ENCODE peak calls at places on chromosomes 12 and 14, in nine cellular contexts. Z, S, O, M, L, D, Q, U and R are unnamed samples.

GRCh38 chr12:25423355-25423754 is 129.7 kb downstream of the LMNTD1 start:
- ATAC-seq in Z (no peak), S (no peak), O (no peak), M (no peak), L (no peak), D (peak; percentile 28), Q (no peak), U (no peak), R (no peak)

GRCh38 chr12:52494518-52494917 is 1.5 kb upstream of the KRT6A start:
- ATAC-seq in Z (peak; percentile 74), S (no peak), O (no peak), M (no peak), L (no peak), D (peak; percentile 75), Q (no peak), U (no peak), R (no peak)

GRCh38 chr14:75470238-75470797 is 42.5 kb downstream of the JDP2 start:
- ATAC-seq in Z (no peak), S (peak; percentile 86), O (no peak), M (no peak), L (no peak), D (no peak), Q (no peak), U (no peak), R (no peak)

GRCh38 chr14:90421621-90422020 is 24.8 kb downstream of the CALM1 start:
- ATAC-seq in Z (no peak), S (no peak), O (no peak), M (no peak), L (no peak), D (no peak), Q (no peak), U (no peak), R (no peak)

GRCh38 chr12:104694711-104695110 is 238.0 kb downstream of the CHST11 start:
- ATAC-seq in Z (peak; percentile 37), S (no peak), O (no peak), M (no peak), L (no peak), D (peak; percentile 32), Q (no peak), U (no peak), R (no peak)

GRCh38 chr12:39431002-39431796 is 11.7 kb downstream of the KIF21A start:
- ATAC-seq in Z (no peak), S (no peak), O (no peak), M (no peak), L (no peak), D (no peak), Q (no peak), U (no peak), R (no peak)

GRCh38 chr12:11638271-11638916 is 11.1 kb upstream of the ETV6 start:
- ATAC-seq in Z (no peak), S (no peak), O (no peak), M (no peak), L (no peak), D (peak; percentile 34), Q (no peak), U (no peak), R (no peak)

GRCh38 chr12:109284392-109284791 is 24.7 kb downstream of the FOXN4 start:
- ATAC-seq in Z (no peak), S (no peak), O (no peak), M (no peak), L (no peak), D (no peak), Q (no peak), U (no peak), R (no peak)

GRCh38 chr12:57027011-57027804 is 10.9 kb upstream of the TAC3 start:
- ATAC-seq in Z (no peak), S (no peak), O (peak; percentile 39), M (no peak), L (peak; percentile 74), D (no peak), Q (no peak), U (peak; percentile 40), R (peak; percentile 25)

GRCh38 chr12:132746621-132747020 is 15.0 kb downstream of the ANKLE2 start:
- ATAC-seq in Z (no peak), S (no peak), O (no peak), M (no peak), L (no peak), D (no peak), Q (no peak), U (no peak), R (no peak)

GRCh38 chr12:92859650-92860386 is 69.3 kb downstream of the EEA1 start:
- ATAC-seq in Z (peak; percentile 44), S (no peak), O (no peak), M (no peak), L (no peak), D (no peak), Q (no peak), U (no peak), R (no peak)

GRCh38 chr12:26723379-26724308 is 109.3 kb downstream of the ITPR2 start:
- ATAC-seq in Z (peak; percentile 89), S (no peak), O (no peak), M (no peak), L (no peak), D (peak; percentile 84), Q (no peak), U (no peak), R (no peak)

GRCh38 chr12:93449277-93449676 is 7.5 kb upstream of the UBE2N start:
- ATAC-seq in Z (no peak), S (peak; percentile 99), O (peak; percentile 14), M (no peak), L (peak; percentile 45), D (no peak), Q (no peak), U (no peak), R (no peak)

GRCh38 chr14:34650786-34651584 is 21.0 kb upstream of the SNX6 start:
- ATAC-seq in Z (no peak), S (no peak), O (no peak), M (peak; percentile 82), L (no peak), D (no peak), Q (no peak), U (no peak), R (no peak)

GRCh38 chr12:123165537-123165936 is 14.6 kb upstream of the PITPNM2 start:
- ATAC-seq in Z (no peak), S (no peak), O (no peak), M (no peak), L (no peak), D (no peak), Q (no peak), U (no peak), R (no peak)

GRCh38 chr12:52358575-52359350 is 8.5 kb downstream of the KRT85 start:
- ATAC-seq in Z (no peak), S (peak; percentile 94), O (peak; percentile 93), M (no peak), L (peak; percentile 97), D (no peak), Q (peak; percentile 93), U (peak; percentile 99), R (peak; percentile 65)

GRCh38 chr14:80618751-80619329 is 322.7 kb downstream of the CEP128 start:
- ATAC-seq in Z (no peak), S (no peak), O (no peak), M (no peak), L (no peak), D (no peak), Q (no peak), U (no peak), R (no peak)

GRCh38 chr14:60195179-60195810 is 30.1 kb upstream of the DHRS7 start:
- ATAC-seq in Z (peak; percentile 34), S (no peak), O (peak; percentile 68), M (no peak), L (peak; percentile 51), D (no peak), Q (peak; percentile 23), U (peak; percentile 45), R (no peak)

GRCh38 chr14:102949801-102950451 is 27.5 kb downstream of the AMN start:
- ATAC-seq in Z (peak; percentile 76), S (no peak), O (no peak), M (no peak), L (no peak), D (peak; percentile 62), Q (no peak), U (no peak), R (no peak)

GRCh38 chr12:46134852-46135251 is 134.0 kb downstream of the SLC38A1 start:
- ATAC-seq in Z (no peak), S (no peak), O (no peak), M (no peak), L (no peak), D (no peak), Q (no peak), U (no peak), R (no peak)

GRCh38 chr14:63543826-63544320 is 696 bp upstream of the PPP2R5E start:
- ATAC-seq in Z (no peak), S (peak; percentile 28), O (no peak), M (peak; percentile 41), L (peak; percentile 25), D (no peak), Q (no peak), U (peak; percentile 31), R (no peak)

GRCh38 chr14:32809255-32809654 is 129.4 kb upstream of the NPAS3 start:
- ATAC-seq in Z (no peak), S (no peak), O (no peak), M (no peak), L (no peak), D (no peak), Q (no peak), U (no peak), R (no peak)

GRCh38 chr12:65335021-65335714 is 56.7 kb downstream of the MSRB3 start:
- ATAC-seq in Z (peak; percentile 80), S (no peak), O (no peak), M (peak; percentile 86), L (no peak), D (peak; percentile 91), Q (no peak), U (no peak), R (no peak)

GRCh38 chr12:109736552-109737108 is 23.0 kb downstream of the FAM222A start:
- ATAC-seq in Z (peak; percentile 35), S (no peak), O (peak; percentile 37), M (no peak), L (peak; percentile 69), D (peak; percentile 40), Q (peak; percentile 52), U (peak; percentile 56), R (no peak)

GRCh38 chr12:14833952-14834351 is 9.4 kb downstream of the ART4 start:
- ATAC-seq in Z (no peak), S (no peak), O (no peak), M (no peak), L (no peak), D (no peak), Q (no peak), U (no peak), R (no peak)

GRCh38 chr14:72745991-72746980 is 147.6 kb downstream of the DPF3 start:
- ATAC-seq in Z (no peak), S (no peak), O (no peak), M (peak; percentile 22), L (no peak), D (no peak), Q (no peak), U (no peak), R (no peak)

GRCh38 chr14:24978862-24979724 is 70.9 kb downstream of the STXBP6 start:
- ATAC-seq in Z (no peak), S (no peak), O (no peak), M (no peak), L (no peak), D (no peak), Q (no peak), U (no peak), R (no peak)

GRCh38 chr12:43882578-43883178 is 46.8 kb downstream of the TMEM117 start:
- ATAC-seq in Z (no peak), S (peak; percentile 75), O (peak; percentile 88), M (peak; percentile 83), L (peak; percentile 92), D (peak; percentile 59), Q (peak; percentile 75), U (peak; percentile 78), R (peak; percentile 77)

GRCh38 chr12:116319316-116319715 is 41.8 kb upstream of the MED13L start:
- ATAC-seq in Z (no peak), S (no peak), O (no peak), M (no peak), L (no peak), D (peak; percentile 9), Q (no peak), U (no peak), R (no peak)

GRCh38 chr12:52178984-52179383 is 12.8 kb downstream of the KRT80 start:
- ATAC-seq in Z (no peak), S (no peak), O (no peak), M (no peak), L (no peak), D (peak; percentile 17), Q (no peak), U (no peak), R (no peak)

GRCh38 chr12:106684497-106684896 is 90.0 kb upstream of the RIC8B start:
- ATAC-seq in Z (no peak), S (no peak), O (no peak), M (no peak), L (no peak), D (no peak), Q (no peak), U (no peak), R (no peak)